ENCODE peak calls at places on chromosomes 5 and 9, in seven cellular contexts. One of them, this sample, is unnamed.

GRCh38 chr5:76337949-76338589 is 65.0 kb upstream of the IQGAP2 start:
- DNase-seq in Caco-2: peak
- DNase-seq in psoas muscle: no peak
- DNase-seq in GM12864: no peak
- DNase-seq in gastrocnemius medialis: no peak
- DNase-seq in transverse colon: peak
- DNase-seq in epithelial cell of esophagus: peak
- DNase-seq in this sample: peak

GRCh38 chr9:123399803-123400378 is 43.9 kb downstream of the CRB2 start:
- DNase-seq in Caco-2: peak
- DNase-seq in psoas muscle: no peak
- DNase-seq in GM12864: no peak
- DNase-seq in gastrocnemius medialis: no peak
- DNase-seq in transverse colon: peak
- DNase-seq in epithelial cell of esophagus: no peak
- DNase-seq in this sample: no peak

GRCh38 chr5:35803221-35803651 is 53.5 kb upstream of the IL7R start:
- DNase-seq in Caco-2: no peak
- DNase-seq in psoas muscle: no peak
- DNase-seq in GM12864: no peak
- DNase-seq in gastrocnemius medialis: no peak
- DNase-seq in transverse colon: no peak
- DNase-seq in epithelial cell of esophagus: no peak
- DNase-seq in this sample: peak

GRCh38 chr5:35780236-35780635 is 76.5 kb upstream of the IL7R start:
- DNase-seq in Caco-2: no peak
- DNase-seq in psoas muscle: no peak
- DNase-seq in GM12864: no peak
- DNase-seq in gastrocnemius medialis: no peak
- DNase-seq in transverse colon: no peak
- DNase-seq in epithelial cell of esophagus: no peak
- DNase-seq in this sample: no peak

GRCh38 chr5:179759961-179760541 is 27.4 kb downstream of the MAML1 start:
- DNase-seq in Caco-2: no peak
- DNase-seq in psoas muscle: no peak
- DNase-seq in GM12864: no peak
- DNase-seq in gastrocnemius medialis: no peak
- DNase-seq in transverse colon: no peak
- DNase-seq in epithelial cell of esophagus: no peak
- DNase-seq in this sample: no peak

GRCh38 chr9:115032300-115032699 is 85.7 kb downstream of the TNC start:
- DNase-seq in Caco-2: no peak
- DNase-seq in psoas muscle: no peak
- DNase-seq in GM12864: no peak
- DNase-seq in gastrocnemius medialis: no peak
- DNase-seq in transverse colon: no peak
- DNase-seq in epithelial cell of esophagus: no peak
- DNase-seq in this sample: no peak

GRCh38 chr5:120621339-120621738 is 157.2 kb downstream of the PRR16 start:
- DNase-seq in Caco-2: no peak
- DNase-seq in psoas muscle: no peak
- DNase-seq in GM12864: no peak
- DNase-seq in gastrocnemius medialis: no peak
- DNase-seq in transverse colon: no peak
- DNase-seq in epithelial cell of esophagus: no peak
- DNase-seq in this sample: no peak

GRCh38 chr9:9820411-9820810 is 792.4 kb downstream of the PTPRD start:
- DNase-seq in Caco-2: no peak
- DNase-seq in psoas muscle: no peak
- DNase-seq in GM12864: no peak
- DNase-seq in gastrocnemius medialis: no peak
- DNase-seq in transverse colon: no peak
- DNase-seq in epithelial cell of esophagus: no peak
- DNase-seq in this sample: no peak

GRCh38 chr5:9698125-9698848 is 68.1 kb upstream of the TAS2R1 start:
- DNase-seq in Caco-2: no peak
- DNase-seq in psoas muscle: no peak
- DNase-seq in GM12864: no peak
- DNase-seq in gastrocnemius medialis: no peak
- DNase-seq in transverse colon: no peak
- DNase-seq in epithelial cell of esophagus: no peak
- DNase-seq in this sample: no peak

GRCh38 chr5:146731909-146732659 is 146.5 kb downstream of the PPP2R2B start:
- DNase-seq in Caco-2: no peak
- DNase-seq in psoas muscle: no peak
- DNase-seq in GM12864: no peak
- DNase-seq in gastrocnemius medialis: no peak
- DNase-seq in transverse colon: no peak
- DNase-seq in epithelial cell of esophagus: peak
- DNase-seq in this sample: peak

GRCh38 chr5:107486489-107486888 is 184.2 kb downstream of the EFNA5 start:
- DNase-seq in Caco-2: no peak
- DNase-seq in psoas muscle: no peak
- DNase-seq in GM12864: peak
- DNase-seq in gastrocnemius medialis: no peak
- DNase-seq in transverse colon: no peak
- DNase-seq in epithelial cell of esophagus: peak
- DNase-seq in this sample: no peak

GRCh38 chr5:10671041-10672008 is 89.7 kb downstream of the DAP start:
- DNase-seq in Caco-2: no peak
- DNase-seq in psoas muscle: no peak
- DNase-seq in GM12864: no peak
- DNase-seq in gastrocnemius medialis: no peak
- DNase-seq in transverse colon: no peak
- DNase-seq in epithelial cell of esophagus: no peak
- DNase-seq in this sample: no peak

GRCh38 chr5:125298258-125298657 is 551.8 kb upstream of the ZNF608 start:
- DNase-seq in Caco-2: no peak
- DNase-seq in psoas muscle: no peak
- DNase-seq in GM12864: no peak
- DNase-seq in gastrocnemius medialis: no peak
- DNase-seq in transverse colon: no peak
- DNase-seq in epithelial cell of esophagus: peak
- DNase-seq in this sample: no peak

GRCh38 chr5:78295035-78295961 is 800 bp upstream of the AP3B1 start:
- DNase-seq in Caco-2: peak
- DNase-seq in psoas muscle: peak
- DNase-seq in GM12864: no peak
- DNase-seq in gastrocnemius medialis: peak
- DNase-seq in transverse colon: peak
- DNase-seq in epithelial cell of esophagus: peak
- DNase-seq in this sample: no peak

GRCh38 chr9:128972956-128973355 is 25.5 kb downstream of the NUP188 start:
- DNase-seq in Caco-2: no peak
- DNase-seq in psoas muscle: no peak
- DNase-seq in GM12864: no peak
- DNase-seq in gastrocnemius medialis: no peak
- DNase-seq in transverse colon: no peak
- DNase-seq in epithelial cell of esophagus: peak
- DNase-seq in this sample: peak

GRCh38 chr5:91794856-91795548 is 411.9 kb upstream of the ARRDC3 start:
- DNase-seq in Caco-2: no peak
- DNase-seq in psoas muscle: no peak
- DNase-seq in GM12864: no peak
- DNase-seq in gastrocnemius medialis: no peak
- DNase-seq in transverse colon: no peak
- DNase-seq in epithelial cell of esophagus: no peak
- DNase-seq in this sample: no peak

GRCh38 chr5:158922263-158922592 is 177.5 kb downstream of the EBF1 start:
- DNase-seq in Caco-2: no peak
- DNase-seq in psoas muscle: no peak
- DNase-seq in GM12864: no peak
- DNase-seq in gastrocnemius medialis: no peak
- DNase-seq in transverse colon: no peak
- DNase-seq in epithelial cell of esophagus: no peak
- DNase-seq in this sample: no peak

GRCh38 chr5:21802869-21803490 is 1050.2 kb downstream of the CDH12 start:
- DNase-seq in Caco-2: peak
- DNase-seq in psoas muscle: no peak
- DNase-seq in GM12864: no peak
- DNase-seq in gastrocnemius medialis: no peak
- DNase-seq in transverse colon: no peak
- DNase-seq in epithelial cell of esophagus: peak
- DNase-seq in this sample: no peak

GRCh38 chr9:19490269-19490668 is 81.5 kb downstream of the ACER2 start:
- DNase-seq in Caco-2: no peak
- DNase-seq in psoas muscle: no peak
- DNase-seq in GM12864: no peak
- DNase-seq in gastrocnemius medialis: no peak
- DNase-seq in transverse colon: no peak
- DNase-seq in epithelial cell of esophagus: no peak
- DNase-seq in this sample: no peak

GRCh38 chr9:100104314-100104713 is 5.3 kb downstream of the INVS start:
- DNase-seq in Caco-2: no peak
- DNase-seq in psoas muscle: no peak
- DNase-seq in GM12864: no peak
- DNase-seq in gastrocnemius medialis: no peak
- DNase-seq in transverse colon: no peak
- DNase-seq in epithelial cell of esophagus: peak
- DNase-seq in this sample: peak

DNA sequence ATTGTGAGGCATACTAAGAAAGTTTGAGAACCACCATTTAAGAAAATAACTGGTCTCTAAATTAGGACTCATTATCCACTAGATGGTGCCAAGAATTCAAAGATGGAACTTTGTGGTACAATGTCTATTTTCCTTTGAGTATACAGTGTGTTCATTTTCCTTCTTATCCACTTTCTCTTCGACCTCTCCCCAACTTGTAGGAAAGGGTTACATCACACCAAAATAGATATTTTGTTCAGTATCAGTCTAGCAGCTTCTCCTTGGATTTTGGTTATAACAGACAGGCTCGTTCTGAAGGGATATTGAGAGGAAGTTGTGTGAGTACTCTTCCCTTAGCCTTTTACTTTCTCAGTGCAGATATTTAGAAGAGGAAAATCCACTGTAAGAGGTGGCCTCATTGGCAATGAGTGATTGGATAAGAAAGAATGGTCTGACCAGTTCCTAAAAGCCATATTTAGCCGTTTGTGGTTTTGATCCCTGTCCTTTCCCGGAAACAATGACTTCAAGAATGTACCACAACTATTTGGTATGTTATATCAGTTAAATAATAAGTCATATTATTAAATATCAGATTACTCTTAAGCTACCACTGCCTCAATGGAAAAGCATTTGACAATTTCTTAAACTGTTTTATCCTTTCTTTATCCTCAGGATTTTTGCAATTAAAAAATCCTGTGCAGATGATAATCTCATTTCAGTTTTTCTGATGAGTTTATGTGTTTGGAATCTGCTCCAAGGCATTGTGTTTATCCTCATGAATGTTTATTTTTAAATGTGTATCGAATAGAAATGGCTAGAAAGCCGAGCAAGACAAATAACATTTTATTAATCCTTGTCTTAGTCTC is 69.0 kb upstream of the GRAMD2B start:
- DNase-seq in Caco-2: peak
- DNase-seq in psoas muscle: no peak
- DNase-seq in GM12864: no peak
- DNase-seq in gastrocnemius medialis: no peak
- DNase-seq in transverse colon: no peak
- DNase-seq in epithelial cell of esophagus: peak
- DNase-seq in this sample: peak
- H3K4me3 ChIP-seq in Caco-2: no peak
- H3K4me3 ChIP-seq in psoas muscle: no peak
- H3K4me3 ChIP-seq in GM12864: no peak
- H3K4me3 ChIP-seq in gastrocnemius medialis: peak
- H3K4me3 ChIP-seq in transverse colon: no peak
- H3K4me3 ChIP-seq in epithelial cell of esophagus: no peak
- H3K4me3 ChIP-seq in this sample: peak

GRCh38 chr5:122515709-122516431 is 203.8 kb downstream of the SNCAIP start:
- DNase-seq in Caco-2: peak
- DNase-seq in psoas muscle: no peak
- DNase-seq in GM12864: no peak
- DNase-seq in gastrocnemius medialis: no peak
- DNase-seq in transverse colon: peak
- DNase-seq in epithelial cell of esophagus: peak
- DNase-seq in this sample: peak
- TF ChIP-seq CTCF in Caco-2: peak
- TF ChIP-seq CTCF in psoas muscle: peak
- TF ChIP-seq CTCF in GM12864: peak
- TF ChIP-seq CTCF in gastrocnemius medialis: no peak
- TF ChIP-seq CTCF in transverse colon: peak
- TF ChIP-seq CTCF in epithelial cell of esophagus: peak
- TF ChIP-seq CTCF in this sample: peak

GRCh38 chr9:92965759-92966517 is 18.6 kb downstream of the FGD3 start:
- DNase-seq in Caco-2: no peak
- DNase-seq in psoas muscle: no peak
- DNase-seq in GM12864: no peak
- DNase-seq in gastrocnemius medialis: no peak
- DNase-seq in transverse colon: no peak
- DNase-seq in epithelial cell of esophagus: no peak
- DNase-seq in this sample: no peak
- H3K4me3 ChIP-seq in Caco-2: peak
- H3K4me3 ChIP-seq in psoas muscle: peak
- H3K4me3 ChIP-seq in GM12864: peak
- H3K4me3 ChIP-seq in gastrocnemius medialis: no peak
- H3K4me3 ChIP-seq in transverse colon: no peak
- H3K4me3 ChIP-seq in epithelial cell of esophagus: no peak
- H3K4me3 ChIP-seq in this sample: no peak

GRCh38 chr5:74127377-74128338 is 501.7 kb downstream of the ARHGEF28 start:
- DNase-seq in Caco-2: peak
- DNase-seq in psoas muscle: no peak
- DNase-seq in GM12864: no peak
- DNase-seq in gastrocnemius medialis: no peak
- DNase-seq in transverse colon: no peak
- DNase-seq in epithelial cell of esophagus: peak
- DNase-seq in this sample: no peak
- TF ChIP-seq CTCF in Caco-2: peak
- TF ChIP-seq CTCF in psoas muscle: peak
- TF ChIP-seq CTCF in GM12864: no peak
- TF ChIP-seq CTCF in gastrocnemius medialis: no peak
- TF ChIP-seq CTCF in transverse colon: no peak
- TF ChIP-seq CTCF in epithelial cell of esophagus: peak
- TF ChIP-seq CTCF in this sample: peak

GRCh38 chr9:87910821-87911220 is 6.9 kb upstream of the SPATA31C1 start:
- DNase-seq in Caco-2: no peak
- DNase-seq in psoas muscle: no peak
- DNase-seq in GM12864: no peak
- DNase-seq in gastrocnemius medialis: no peak
- DNase-seq in transverse colon: no peak
- DNase-seq in epithelial cell of esophagus: no peak
- DNase-seq in this sample: no peak

GRCh38 chr9:87909310-87910041 is 8.3 kb upstream of the SPATA31C1 start:
- DNase-seq in Caco-2: no peak
- DNase-seq in psoas muscle: no peak
- DNase-seq in GM12864: no peak
- DNase-seq in gastrocnemius medialis: no peak
- DNase-seq in transverse colon: peak
- DNase-seq in epithelial cell of esophagus: no peak
- DNase-seq in this sample: no peak
- H3K4me3 ChIP-seq in Caco-2: no peak
- H3K4me3 ChIP-seq in psoas muscle: no peak
- H3K4me3 ChIP-seq in GM12864: no peak
- H3K4me3 ChIP-seq in gastrocnemius medialis: no peak
- H3K4me3 ChIP-seq in transverse colon: no peak
- H3K4me3 ChIP-seq in epithelial cell of esophagus: no peak
- H3K4me3 ChIP-seq in this sample: no peak

This sample was measured in AG04450.